ENCODE peak calls at places on chromosomes 4 and X, in four cellular contexts. J is heart left ventricle, M is brain microvascular endothelial cell, L is ovary. W is an unnamed sample.

GRCh38 chr4:57020467-57021101 is 41.9 kb downstream of the POLR2B start:
- DNase-seq in J (no peak), M (peak), L (no peak), W (no peak)

GRCh38 chr4:179007758-179008157 is 1565.5 kb upstream of the AGA start:
- DNase-seq in J (no peak), M (no peak), L (no peak), W (no peak)

GRCh38 chr4:38610844-38611550 is 53.0 kb upstream of the KLF3 start:
- DNase-seq in J (peak), M (no peak), L (peak), W (no peak)

GRCh38 chr4:13541720-13542576 is 2.4 kb downstream of the NKX3-2 start:
- DNase-seq in J (no peak), M (no peak), L (no peak), W (no peak)

GRCh38 chr4:2617955-2618354 is 81.5 kb downstream of the FAM193A start:
- DNase-seq in J (no peak), M (peak), L (no peak), W (no peak)

GRCh38 chr4:158776106-158776505 is 7.3 kb downstream of the FNIP2 start:
- DNase-seq in J (no peak), M (no peak), L (no peak), W (no peak)

GRCh38 chrX:1249101-1249887 is 19.3 kb upstream of the CSF2RA start:
- DNase-seq in J (peak), M (peak), L (no peak), W (no peak)

GRCh38 chr4:26384380-26385057 is 63.7 kb downstream of the RBPJ start:
- DNase-seq in J (no peak), M (no peak), L (no peak), W (no peak)

GRCh38 chrX:108313662-108314061 is 124.6 kb downstream of the COL4A6 start:
- DNase-seq in J (no peak), M (peak), L (no peak), W (no peak)

GRCh38 chr4:130306566-130306965 is 1210.6 kb downstream of the C4orf33 start:
- DNase-seq in J (no peak), M (no peak), L (no peak), W (no peak)

GRCh38 chrX:149036086-149036485 is 469.0 kb downstream of the IDS start:
- DNase-seq in J (peak), M (no peak), L (no peak), W (no peak)

GRCh38 chrX:40573763-40574162 is 7.0 kb upstream of the ATP6AP2 start:
- DNase-seq in J (no peak), M (peak), L (no peak), W (no peak)

GRCh38 chr4:133151681-133152329 is 2.7 kb downstream of the PCDH10 start:
- DNase-seq in J (peak), M (peak), L (no peak), W (peak)

GRCh38 chrX:39869846-39870601 is 227.7 kb downstream of the BCOR start:
- DNase-seq in J (no peak), M (peak), L (no peak), W (no peak)

GRCh38 chr4:165343353-165344191 is 16.1 kb downstream of the MSMO1 start:
- DNase-seq in J (no peak), M (no peak), L (no peak), W (no peak)

GRCh38 chr4:25075129-25075528 is 44.4 kb upstream of the LGI2 start:
- DNase-seq in J (no peak), M (no peak), L (no peak), W (no peak)

GRCh38 chrX:23954396-23954795 is 46.6 kb downstream of the CXorf58 start:
- DNase-seq in J (no peak), M (no peak), L (no peak), W (no peak)

GRCh38 chrX:1443496-1444075 is 9.1 kb downstream of the ASMTL start:
- DNase-seq in J (peak), M (no peak), L (peak), W (no peak)

GRCh38 chr4:137610960-137611359 is 78.7 kb upstream of the PCDH18 start:
- DNase-seq in J (no peak), M (peak), L (no peak), W (no peak)

GRCh38 chrX:48751343-48751742 is 10.2 kb upstream of the GLOD5 start:
- DNase-seq in J (no peak), M (no peak), L (no peak), W (no peak)

GRCh38 chr4:138307319-138307718 is 65.2 kb upstream of the SLC7A11 start:
- DNase-seq in J (no peak), M (no peak), L (no peak), W (no peak)

GRCh38 chr4:2060578-2061207 is 1.6 kb downstream of the NAT8L start:
- DNase-seq in J (no peak), M (no peak), L (no peak), W (no peak)

GRCh38 chr4:11765849-11766453 is 337.3 kb upstream of the HS3ST1 start:
- DNase-seq in J (no peak), M (peak), L (peak), W (no peak)

GRCh38 chr4:16226816-16227461 is 668 bp upstream of the TAPT1 start:
- DNase-seq in J (peak), M (peak), L (peak), W (no peak)

GRCh38 chrX:13652256-13653021 is 502 bp upstream of the TCEANC start:
- DNase-seq in J (no peak), M (peak), L (no peak), W (no peak)

GRCh38 chrX:140091276-140091886 is 126.1 kb upstream of the CXorf66 start:
- DNase-seq in J (no peak), M (no peak), L (no peak), W (peak)

GRCh38 chrX:103687696-103688191 is 1.2 kb upstream of the MORF4L2 start:
- DNase-seq in J (peak), M (peak), L (peak), W (peak)

GRCh38 chrX:140504371-140505324 is at the start of gene SOX3:
- DNase-seq in J (no peak), M (no peak), L (no peak), W (no peak)

GRCh38 chrX:40449396-40449795 is 131.4 kb upstream of the ATP6AP2 start:
- DNase-seq in J (no peak), M (no peak), L (no peak), W (no peak)

GRCh38 chrX:154354516-154354915 is 19.9 kb downstream of the FLNA start:
- DNase-seq in J (no peak), M (no peak), L (no peak), W (no peak)

GRCh38 chr4:137510866-137511265 is 21.4 kb downstream of the PCDH18 start:
- DNase-seq in J (peak), M (peak), L (peak), W (no peak)

GRCh38 chrX:10259716-10260115 is 102.9 kb downstream of the CLCN4 start:
- DNase-seq in J (no peak), M (peak), L (no peak), W (no peak)

GRCh38 chr4:19583827-19584569 is 667.7 kb upstream of the SLIT2 start:
- DNase-seq in J (no peak), M (no peak), L (no peak), W (no peak)

GRCh38 chr4:139876328-139876941 is 210.8 kb downstream of the MGST2 start:
- DNase-seq in J (peak), M (no peak), L (no peak), W (no peak)
- H3K27ac ChIP-seq in J (no peak), M (no peak), L (no peak), W (no peak)

DNA sequence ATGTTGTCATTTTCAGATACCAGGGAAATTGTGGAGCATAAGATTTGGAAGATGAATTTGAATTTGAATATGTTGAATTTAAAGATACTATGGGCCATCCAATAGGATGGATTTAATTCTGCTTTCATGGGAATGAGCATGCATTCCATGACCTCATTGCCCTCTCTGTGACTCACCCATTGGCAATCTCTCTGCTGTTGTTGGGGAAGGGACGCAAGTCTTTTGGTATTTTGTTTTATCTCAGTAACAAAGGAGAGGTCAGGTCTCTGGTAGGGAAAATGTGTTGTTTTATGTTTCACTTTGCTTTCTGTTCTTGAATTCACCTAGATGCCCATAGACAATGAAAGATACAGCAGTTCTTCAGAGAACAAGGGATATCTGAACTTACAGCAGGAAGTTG is 42.1 kb upstream of the MAGEA4 start:
- DNase-seq in J (no peak), M (peak), L (no peak), W (no peak)
- H3K27ac ChIP-seq in J (no peak), M (peak), L (no peak), W (no peak)

GRCh38 chr4:69653147-69653546 is at the start of gene UGT2A1:
- DNase-seq in J (no peak), M (no peak), L (no peak), W (no peak)

GRCh38 chr4:69656653-69657158 is 3.7 kb upstream of the UGT2A1 start:
- DNase-seq in J (no peak), M (no peak), L (no peak), W (no peak)

DNA sequence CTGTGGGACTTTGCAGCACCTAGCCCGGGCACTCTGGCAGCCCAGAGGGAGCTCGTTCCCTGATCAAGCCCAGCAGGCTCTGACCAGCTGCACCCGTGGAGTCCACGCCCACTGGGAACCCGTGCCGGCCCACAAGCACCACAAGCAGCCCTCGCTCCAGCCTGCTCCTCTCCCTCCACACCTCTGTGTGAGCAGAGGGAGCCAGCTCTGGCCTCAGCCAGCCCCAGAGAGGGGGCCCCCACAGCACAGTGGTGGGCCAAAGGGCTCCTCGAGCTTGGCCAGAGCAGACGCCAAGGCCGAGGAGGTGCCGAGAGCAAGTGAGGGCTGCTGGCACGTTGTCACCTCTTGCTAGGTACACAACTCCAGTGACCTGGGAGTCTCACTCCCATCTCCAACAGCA is 5.1 kb upstream of the UGT2A1 start:
- DNase-seq in J (no peak), M (no peak), L (no peak), W (no peak)
- H3K27ac ChIP-seq in J (no peak), M (no peak), L (no peak), W (no peak)

DNA sequence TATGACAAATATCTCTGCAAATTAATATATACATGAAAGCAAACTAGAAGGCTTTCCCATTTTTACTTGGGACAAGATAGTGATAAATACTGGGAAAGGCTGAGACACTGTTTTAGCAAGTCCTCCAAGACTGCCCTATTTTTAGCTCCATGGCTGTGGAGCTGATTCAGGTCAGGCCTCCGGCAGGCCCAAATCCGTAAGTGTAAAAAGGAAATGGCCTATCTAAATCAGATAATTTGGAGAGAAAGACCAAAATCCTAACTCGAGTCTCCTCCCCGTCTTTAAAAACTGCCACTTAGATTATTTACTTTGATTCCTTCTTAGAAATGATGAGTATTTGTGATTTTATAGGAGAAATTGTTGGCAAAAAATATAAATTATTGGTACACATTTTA is 2.9 kb downstream of the OTUD4 start:
- DNase-seq in J (peak), M (no peak), L (no peak), W (no peak)
- H3K27ac ChIP-seq in J (peak), M (peak), L (peak), W (no peak)

DNA sequence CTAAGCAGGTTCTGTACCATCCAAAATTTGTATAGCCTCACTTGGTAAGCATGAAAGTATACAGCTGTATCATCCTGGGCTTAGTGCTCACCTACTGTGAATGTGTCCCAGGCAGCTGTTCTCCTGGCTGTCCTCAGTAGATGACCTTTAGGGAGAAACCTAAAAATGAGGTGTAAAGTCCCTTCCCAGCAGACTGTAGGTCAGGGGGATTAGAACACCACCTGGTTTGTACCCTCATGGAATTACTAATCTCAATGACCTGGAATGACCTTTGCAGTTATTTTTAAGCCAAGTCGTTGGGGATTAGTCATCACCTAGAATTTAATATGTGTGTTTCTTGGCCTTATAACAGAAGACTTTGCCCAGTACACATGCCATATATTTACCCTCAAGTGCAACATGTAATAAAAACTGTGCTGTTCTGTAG is 39.1 kb upstream of the MBTPS2 start:
- DNase-seq in J (no peak), M (no peak), L (no peak), W (no peak)
- H3K27ac ChIP-seq in J (no peak), M (no peak), L (no peak), W (no peak)

GRCh38 chr4:87232241-87232640 is 11.8 kb upstream of the KLHL8 start:
- DNase-seq in J (no peak), M (no peak), L (no peak), W (no peak)
- H3K27ac ChIP-seq in J (no peak), M (no peak), L (no peak), W (no peak)

GRCh38 chrX:32024072-32024471 is 952.2 kb upstream of the FTHL17 start:
- DNase-seq in J (no peak), M (no peak), L (no peak), W (no peak)
- H3K27ac ChIP-seq in J (no peak), M (no peak), L (no peak), W (no peak)

DNA sequence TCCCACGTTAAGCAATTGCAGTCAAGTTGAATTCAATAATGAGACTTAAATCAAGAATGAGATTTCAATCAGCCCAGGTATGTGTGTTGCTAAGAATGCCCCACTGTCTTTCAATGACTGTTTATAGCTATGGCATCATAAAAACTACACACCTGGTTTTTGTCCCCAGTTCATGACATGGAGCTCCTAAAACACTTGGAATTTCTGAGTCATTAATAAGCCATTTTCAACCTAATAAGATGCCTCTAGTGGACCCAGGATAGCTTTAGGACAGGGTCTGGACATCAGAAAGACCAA is 72.7 kb upstream of the STS start:
- DNase-seq in J (no peak), M (no peak), L (no peak), W (no peak)
- H3K27ac ChIP-seq in J (no peak), M (no peak), L (no peak), W (no peak)

DNA sequence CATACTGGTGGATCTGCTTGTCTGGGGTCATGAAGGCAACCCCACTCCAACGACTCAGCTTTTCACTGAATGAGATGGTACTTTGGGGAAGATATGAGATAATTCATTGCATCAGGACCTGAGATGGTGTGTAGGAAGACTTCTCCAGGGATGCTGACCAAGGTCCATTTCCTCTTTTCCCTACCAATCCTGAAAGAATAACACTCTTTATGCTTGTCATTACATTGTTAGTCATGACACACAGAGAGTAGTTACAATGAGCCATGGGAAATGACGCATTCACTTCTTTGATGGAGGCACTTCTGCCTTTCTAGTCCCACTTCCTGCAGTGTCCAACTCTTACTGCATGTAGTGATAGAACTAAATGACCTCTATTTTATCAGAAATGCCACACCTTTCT is 58.6 kb downstream of the AREG start:
- DNase-seq in J (no peak), M (peak), L (no peak), W (no peak)
- H3K27ac ChIP-seq in J (no peak), M (peak), L (no peak), W (no peak)